ENCODE peak calls at places on chromosomes 3 and 15, in five cellular contexts. G is HAP-1, B is NCI-H1105, M is RCC 7860, N is HEK293T. O is an unnamed sample.

GRCh38 chr3:52456169-52456799 is 880 bp downstream of the NISCH start:
- DNase-seq in B (no peak), G (peak; percentile 62), M (no peak), N (peak; percentile 39), O (no peak)

GRCh38 chr3:46947545-46947899 is 29.0 kb downstream of the CCDC12 start:
- DNase-seq in N (no peak), M (no peak), B (no peak), G (no peak), O (no peak)

GRCh38 chr3:55719508-55719907 is 232.4 kb upstream of the WNT5A start:
- DNase-seq in N (no peak), M (no peak), B (no peak), G (no peak), O (no peak)

GRCh38 chr3:155981669-155982068 is 111.2 kb downstream of the GMPS start:
- DNase-seq in M (no peak), N (no peak), B (no peak), G (no peak), O (no peak)

GRCh38 chr3:98172621-98173020 is 6.1 kb downstream of the OR5H15 start:
- DNase-seq in G (no peak), M (no peak), B (no peak), N (no peak), O (no peak)

GRCh38 chr3:45560270-45561020 is 34.1 kb upstream of the LIMD1 start:
- DNase-seq in M (no peak), G (no peak), N (no peak), B (no peak), O (no peak)

GRCh38 chr3:188433526-188433855 is 279.5 kb downstream of the LPP start:
- DNase-seq in B (no peak), M (no peak), G (no peak), N (no peak), O (no peak)

GRCh38 chr3:192261135-192261534 is 466.2 kb downstream of the FGF12 start:
- DNase-seq in B (no peak), N (no peak), M (no peak), G (no peak), O (no peak)

GRCh38 chr15:70165811-70166284 is 68.1 kb upstream of the TLE3 start:
- DNase-seq in B (no peak), M (no peak), N (no peak), G (no peak), O (no peak)

GRCh38 chr15:79084308-79084968 is 6.1 kb downstream of the RASGRF1 start:
- DNase-seq in B (no peak), G (no peak), N (no peak), M (no peak), O (no peak)

GRCh38 chr15:86115138-86115801 is 35.6 kb downstream of the AGBL1 start:
- DNase-seq in B (no peak), N (no peak), G (no peak), M (no peak), O (no peak)

GRCh38 chr15:84992157-84992940 is 10.7 kb downstream of the PDE8A start:
- DNase-seq in B (no peak), G (no peak), M (peak; percentile 72), N (no peak), O (peak; percentile 47)

GRCh38 chr3:37237252-37237651 is 62.9 kb upstream of the LRRFIP2 start:
- DNase-seq in G (no peak), M (no peak), B (no peak), N (no peak), O (no peak)

GRCh38 chr3:72722930-72723726 is 125.1 kb downstream of the SHQ1 start:
- DNase-seq in B (no peak), M (peak; percentile 44), N (no peak), G (peak; percentile 41), O (peak; percentile 27)

GRCh38 chr3:157471051-157471450 is 32.2 kb downstream of the VEPH1 start:
- DNase-seq in N (no peak), B (no peak), G (no peak), M (no peak), O (no peak)

GRCh38 chr15:78866824-78867223 is 5.9 kb upstream of the MORF4L1 start:
- DNase-seq in G (no peak), B (no peak), N (no peak), M (no peak), O (no peak)

GRCh38 chr3:72375237-72376154 is 472.7 kb downstream of the SHQ1 start:
- DNase-seq in B (no peak), M (no peak), N (no peak), G (no peak), O (no peak)

GRCh38 chr15:64017082-64017588 is 29.1 kb downstream of the DAPK2 start:
- DNase-seq in G (no peak), M (peak; percentile 75), N (no peak), B (no peak), O (peak; percentile 70)

GRCh38 chr3:147816770-147817169 is 407.6 kb downstream of the ZIC1 start:
- DNase-seq in N (no peak), B (peak; percentile 76), G (no peak), M (no peak), O (no peak)

GRCh38 chr3:36928220-36928619 is 16.6 kb downstream of the TRANK1 start:
- DNase-seq in B (no peak), M (no peak), G (no peak), N (no peak), O (no peak)

GRCh38 chr15:66085128-66085527 is 168.4 kb downstream of the MEGF11 start:
- DNase-seq in N (no peak), B (no peak), M (no peak), G (peak; percentile 81), O (no peak)

GRCh38 chr3:129984124-129984523 is 9.6 kb downstream of the TRH start:
- DNase-seq in M (no peak), G (no peak), B (no peak), N (no peak), O (no peak)